ENCODE peak calls at places on chromosomes 5 and 9, in eight cellular contexts. Q is aorta, X is right cardiac atrium, J is endodermal cell, I is cardiac muscle cell, W is GM23338, H is HAP-1, T is heart left ventricle. O is an unnamed sample.

GRCh38 chr5:1545126-1545797 is 21.5 kb upstream of the LPCAT1 start:
- DNase-seq in Q (peak; percentile 8), X (peak; percentile 15), J (no peak), I (no peak), W (no peak), H (no peak), T (no peak), O (no peak)

GRCh38 chr5:36694351-36694750 is 87.9 kb downstream of the SLC1A3 start:
- DNase-seq in Q (no peak), X (no peak), J (no peak), I (no peak), W (no peak), H (no peak), T (no peak), O (no peak)

GRCh38 chr5:180785794-180786221 is 16.8 kb downstream of the MGAT1 start:
- DNase-seq in Q (no peak), X (peak; percentile 61), J (peak; percentile 93), I (peak; percentile 93), W (peak; percentile 91), H (no peak), T (no peak), O (peak; percentile 48)

GRCh38 chr9:19231126-19232035 is 888 bp downstream of the DENND4C start:
- DNase-seq in Q (no peak), X (no peak), J (no peak), I (no peak), W (peak; percentile 69), H (no peak), T (no peak), O (peak; percentile 58)

GRCh38 chr9:841371-842209 is at the start of gene DMRT1:
- DNase-seq in Q (no peak), X (no peak), J (peak; percentile 78), I (no peak), W (peak; percentile 64), H (no peak), T (no peak), O (peak; percentile 60)

GRCh38 chr5:96149021-96149420 is 187.4 kb upstream of the ELL2 start:
- DNase-seq in Q (no peak), X (no peak), J (no peak), I (no peak), W (no peak), H (no peak), T (no peak), O (no peak)

GRCh38 chr5:24163091-24163490 is 481.7 kb downstream of the CDH10 start:
- DNase-seq in Q (no peak), X (no peak), J (no peak), I (no peak), W (no peak), H (no peak), T (no peak), O (no peak)

GRCh38 chr9:108963459-108964143 is 29.4 kb downstream of the ABITRAM start:
- DNase-seq in Q (no peak), X (no peak), J (no peak), I (peak; percentile 29), W (no peak), H (no peak), T (no peak), O (peak; percentile 76)

GRCh38 chr5:19987594-19988345 is at the start of gene CDH18:
- DNase-seq in Q (no peak), X (peak; percentile 43), J (peak; percentile 92), I (peak; percentile 45), W (peak; percentile 86), H (peak; percentile 6), T (peak; percentile 65), O (peak; percentile 79)

GRCh38 chr5:171272996-171273970 is 35.8 kb upstream of the TLX3 start:
- DNase-seq in Q (no peak), X (no peak), J (peak; percentile 77), I (peak; percentile 59), W (peak; percentile 82), H (peak; percentile 18), T (no peak), O (peak; percentile 70)

GRCh38 chr9:93827545-93828330 is 127.4 kb downstream of the BARX1 start:
- DNase-seq in Q (peak; percentile 82), X (peak; percentile 79), J (peak; percentile 93), I (peak; percentile 59), W (peak; percentile 83), H (peak; percentile 69), T (peak; percentile 70), O (peak; percentile 38)

GRCh38 chr5:111345731-111346130 is 121.5 kb downstream of the CAMK4 start:
- DNase-seq in Q (no peak), X (no peak), J (no peak), I (no peak), W (no peak), H (no peak), T (no peak), O (no peak)

DNA sequence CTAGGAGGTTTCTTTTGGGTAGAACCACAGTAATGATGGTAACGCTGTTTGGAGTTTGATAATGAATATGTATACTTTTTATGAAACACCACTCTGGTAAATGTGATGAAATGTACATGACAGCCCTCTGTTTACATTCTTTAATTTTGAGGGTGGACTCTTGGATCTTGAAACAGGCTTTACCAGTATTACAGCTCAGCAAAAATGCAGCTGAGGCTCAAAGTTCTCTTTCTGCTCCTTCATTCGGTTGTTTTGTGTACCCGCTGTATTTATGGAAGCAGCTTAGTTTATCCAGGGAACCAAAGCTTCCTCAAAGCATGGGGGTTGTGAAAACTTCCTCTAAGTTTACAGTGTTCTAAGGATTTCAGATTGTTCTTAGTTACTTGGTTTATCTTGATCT is 11.1 kb downstream of the GAPVD1 start:
- DNase-seq in Q (no peak), X (no peak), J (no peak), I (no peak), W (no peak), H (no peak), T (no peak), O (no peak)
- H3K4me1 ChIP-seq in Q (peaks cover 3% of the 10 kb centered on the region), X (peaks cover 2% of the 10 kb centered on the region), J (no peaks in the 10 kb centered on the region), I (peaks cover 12% of the 10 kb centered on the region), W (peaks cover 18% of the 10 kb centered on the region), H (peaks cover 16% of the 10 kb centered on the region), T (peaks cover 6% of the 10 kb centered on the region), O (no peaks in the 10 kb centered on the region)

DNA sequence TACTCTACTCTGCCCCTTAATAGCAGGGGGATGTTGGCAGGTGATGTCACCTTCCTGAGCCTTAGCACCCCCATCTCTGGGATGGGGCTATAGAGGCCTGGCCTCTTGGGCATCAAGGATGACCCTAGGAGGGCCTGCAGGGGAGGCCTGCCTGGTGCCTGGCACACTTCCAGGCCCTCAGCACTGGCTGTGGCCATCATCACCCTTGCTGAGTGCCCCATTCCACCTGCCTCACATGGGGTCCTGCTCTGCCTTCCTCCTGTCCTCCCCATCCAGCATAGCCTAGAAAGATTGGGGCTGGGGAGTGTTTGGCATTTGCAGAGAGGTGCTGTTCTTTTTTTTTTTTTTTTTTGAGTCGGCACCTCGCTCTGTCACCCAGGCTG is 17.7 kb upstream of the PHYHD1 start:
- DNase-seq in Q (no peak), X (no peak), J (no peak), I (no peak), W (no peak), H (no peak), T (no peak), O (no peak)
- H3K4me1 ChIP-seq in Q (no peaks in the 10 kb centered on the region), X (peaks cover 14% of the 10 kb centered on the region), J (no peaks in the 10 kb centered on the region), I (no peaks in the 10 kb centered on the region), W (no peaks in the 10 kb centered on the region), H (no peaks in the 10 kb centered on the region), T (peaks cover 49% of the 10 kb centered on the region), O (peaks cover 25% of the 10 kb centered on the region)

GRCh38 chr9:38037981-38038306 is 31.1 kb downstream of the SHB start:
- DNase-seq in Q (no peak), X (no peak), J (no peak), I (no peak), W (no peak), H (no peak), T (peak; percentile 28), O (no peak)

GRCh38 chr9:38041564-38042267 is 27.3 kb downstream of the SHB start:
- DNase-seq in Q (no peak), X (no peak), J (no peak), I (no peak), W (no peak), H (no peak), T (peak; percentile 58), O (no peak)

GRCh38 chr9:38038307-38039089 is 30.5 kb downstream of the SHB start:
- DNase-seq in Q (no peak), X (peak; percentile 82), J (no peak), I (peak; percentile 89), W (no peak), H (no peak), T (peak; percentile 67), O (peak; percentile 30)

GRCh38 chr9:38039907-38040682 is 28.9 kb downstream of the SHB start:
- DNase-seq in Q (no peak), X (no peak), J (no peak), I (no peak), W (no peak), H (no peak), T (no peak), O (no peak)

DNA sequence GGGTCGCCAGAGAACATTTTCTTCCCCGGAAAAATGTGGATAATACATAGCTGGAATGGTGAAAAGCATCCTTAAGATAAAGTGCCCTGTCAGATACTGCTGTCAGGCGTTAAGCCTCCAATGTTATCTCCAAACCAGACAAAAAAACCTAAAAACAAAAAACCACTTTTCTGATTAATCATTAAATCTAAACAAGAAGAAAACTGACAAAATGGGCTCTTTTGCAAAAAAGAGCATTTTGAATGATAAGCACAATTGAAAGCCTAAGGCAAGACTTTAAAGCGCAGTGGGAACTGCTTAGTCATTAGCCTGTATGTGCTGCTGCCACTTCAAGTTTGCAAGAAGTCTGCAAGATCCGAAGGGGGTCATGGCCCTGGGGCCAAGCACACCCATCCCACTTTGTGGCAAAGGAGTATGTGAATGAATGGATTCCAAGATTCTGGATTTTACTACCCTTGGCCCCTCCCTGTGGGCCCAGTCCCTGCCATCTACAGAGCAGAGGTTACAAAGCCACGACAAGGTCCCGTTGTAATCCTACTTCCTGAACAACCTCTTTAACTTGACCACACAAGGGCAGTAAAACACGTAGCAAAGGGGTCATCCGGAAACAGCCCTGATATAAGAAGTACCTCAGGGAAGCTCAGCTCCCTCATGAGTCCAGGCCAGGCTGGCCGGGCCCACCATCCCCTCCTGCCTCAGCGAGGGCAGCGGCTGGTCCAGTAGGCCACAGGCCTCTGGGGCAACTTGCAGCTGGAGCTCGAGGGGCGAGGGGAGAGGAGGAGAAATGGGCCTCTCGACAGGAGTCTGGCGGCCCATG is 29.7 kb downstream of the SHB start:
- DNase-seq in Q (no peak), X (no peak), J (no peak), I (peak; percentile 82), W (no peak), H (peak; percentile 52), T (peak; percentile 54), O (no peak)
- H3K4me1 ChIP-seq in Q (peaks cover 5% of the 10 kb centered on the region), X (peaks cover 34% of the 10 kb centered on the region), J (peaks cover 14% of the 10 kb centered on the region), I (peaks cover 45% of the 10 kb centered on the region), W (no peaks in the 10 kb centered on the region), H (peaks cover 18% of the 10 kb centered on the region), T (peaks cover 69% of the 10 kb centered on the region), O (peaks cover 21% of the 10 kb centered on the region)

GRCh38 chr9:37255187-37255586 is 134.8 kb downstream of the ZCCHC7 start:
- DNase-seq in Q (no peak), X (no peak), J (no peak), I (no peak), W (no peak), H (no peak), T (no peak), O (no peak)

GRCh38 chr9:37259906-37260305 is 139.5 kb downstream of the ZCCHC7 start:
- DNase-seq in Q (no peak), X (no peak), J (no peak), I (no peak), W (no peak), H (no peak), T (no peak), O (no peak)

GRCh38 chr9:37253377-37253937 is 133.1 kb downstream of the ZCCHC7 start:
- DNase-seq in Q (no peak), X (no peak), J (no peak), I (no peak), W (no peak), H (no peak), T (no peak), O (no peak)

GRCh38 chr9:37251452-37251851 is 131.1 kb downstream of the ZCCHC7 start:
- DNase-seq in Q (no peak), X (no peak), J (peak; percentile 67), I (no peak), W (peak; percentile 92), H (peak; percentile 76), T (no peak), O (no peak)

GRCh38 chr9:37255944-37256862 is 135.8 kb downstream of the ZCCHC7 start:
- DNase-seq in Q (no peak), X (no peak), J (no peak), I (no peak), W (no peak), H (no peak), T (no peak), O (no peak)
- H3K4me1 ChIP-seq in Q (no peaks in the 10 kb centered on the region), X (no peaks in the 10 kb centered on the region), J (no peaks in the 10 kb centered on the region), I (no peaks in the 10 kb centered on the region), W (peaks cover 59% of the 10 kb centered on the region), H (peaks cover 7% of the 10 kb centered on the region), T (no peaks in the 10 kb centered on the region), O (no peaks in the 10 kb centered on the region)